ENCODE peak calls at places on chromosomes 16 and 17, in eight cellular contexts. P is left ventricle myocardium inferior, S is neural progenitor cell, F is lung, R is breast epithelium, V is stomach, Z is astrocyte, T is heart right ventricle. I is an unnamed sample.

GRCh38 chr16:9449597-9449996 is 358.2 kb downstream of the HAPSTR1 start:
- DNase-seq in P (no peak), S (no peak), F (no peak), R (no peak), V (no peak), Z (no peak), T (no peak), I (no peak)

GRCh38 chr17:37230633-37231032 is 145.2 kb upstream of the C17orf78 start:
- DNase-seq in P (no peak), S (no peak), F (no peak), R (no peak), V (no peak), Z (no peak), T (no peak), I (no peak)

GRCh38 chr17:75514299-75515228 is 773 bp downstream of the CASKIN2 start:
- DNase-seq in P (no peak), S (peak; percentile 68), F (peak; percentile 38), R (peak; percentile 89), V (no peak), Z (no peak), T (peak; percentile 42), I (peak; percentile 64)

GRCh38 chr17:76054112-76054476 is 18.2 kb downstream of the SRP68 start:
- DNase-seq in P (no peak), S (no peak), F (no peak), R (no peak), V (no peak), Z (peak; percentile 71), T (no peak), I (no peak)

GRCh38 chr17:34436607-34437006 is 73.6 kb upstream of the CCL1 start:
- DNase-seq in P (no peak), S (no peak), F (no peak), R (no peak), V (no peak), Z (no peak), T (no peak), I (no peak)

GRCh38 chr16:25691519-25692091 is at the start of gene HS3ST4:
- DNase-seq in P (no peak), S (peak; percentile 88), F (no peak), R (no peak), V (peak; percentile 43), Z (no peak), T (no peak), I (no peak)

GRCh38 chr17:9976283-9977009 is 71.4 kb upstream of the RCVRN start:
- DNase-seq in P (no peak), S (no peak), F (no peak), R (peak; percentile 35), V (no peak), Z (no peak), T (no peak), I (no peak)

GRCh38 chr17:9522074-9522473 is 53.5 kb downstream of the STX8 start:
- DNase-seq in P (no peak), S (peak; percentile 75), F (no peak), R (no peak), V (no peak), Z (peak; percentile 39), T (no peak), I (no peak)

GRCh38 chr17:43530303-43531081 is 15.6 kb downstream of the ETV4 start:
- DNase-seq in P (peak; percentile 63), S (peak; percentile 84), F (peak; percentile 79), R (no peak), V (peak; percentile 41), Z (peak; percentile 91), T (peak; percentile 60), I (peak; percentile 87)

GRCh38 chr17:71759422-71760060 is 361.3 kb upstream of the SOX9 start:
- DNase-seq in P (no peak), S (no peak), F (no peak), R (no peak), V (no peak), Z (peak; percentile 25), T (no peak), I (no peak)

GRCh38 chr17:72359274-72359673 is 238.5 kb downstream of the SOX9 start:
- DNase-seq in P (no peak), S (no peak), F (no peak), R (no peak), V (no peak), Z (no peak), T (no peak), I (no peak)

GRCh38 chr16:83330251-83330650 is 477.5 kb upstream of the HSBP1 start:
- DNase-seq in P (no peak), S (no peak), F (no peak), R (no peak), V (no peak), Z (no peak), T (no peak), I (no peak)

GRCh38 chr16:70399951-70400350 is 38.9 kb downstream of the ST3GAL2 start:
- DNase-seq in P (no peak), S (no peak), F (no peak), R (no peak), V (no peak), Z (no peak), T (no peak), I (no peak)

GRCh38 chr17:50949128-50950001 is 83.2 kb upstream of the TOB1 start:
- DNase-seq in P (no peak), S (no peak), F (no peak), R (no peak), V (no peak), Z (no peak), T (no peak), I (peak; percentile 66)

GRCh38 chr17:74260525-74260850 is 13.5 kb upstream of the DNAI2 start:
- DNase-seq in P (no peak), S (peak; percentile 60), F (no peak), R (no peak), V (no peak), Z (no peak), T (no peak), I (no peak)

GRCh38 chr16:86725401-86725800 is 147.1 kb downstream of the FOXL1 start:
- DNase-seq in P (no peak), S (no peak), F (no peak), R (no peak), V (no peak), Z (no peak), T (no peak), I (no peak)

GRCh38 chr17:19574956-19575355 is 41.3 kb downstream of the SLC47A1 start:
- DNase-seq in P (no peak), S (no peak), F (no peak), R (no peak), V (no peak), Z (no peak), T (no peak), I (no peak)

DNA sequence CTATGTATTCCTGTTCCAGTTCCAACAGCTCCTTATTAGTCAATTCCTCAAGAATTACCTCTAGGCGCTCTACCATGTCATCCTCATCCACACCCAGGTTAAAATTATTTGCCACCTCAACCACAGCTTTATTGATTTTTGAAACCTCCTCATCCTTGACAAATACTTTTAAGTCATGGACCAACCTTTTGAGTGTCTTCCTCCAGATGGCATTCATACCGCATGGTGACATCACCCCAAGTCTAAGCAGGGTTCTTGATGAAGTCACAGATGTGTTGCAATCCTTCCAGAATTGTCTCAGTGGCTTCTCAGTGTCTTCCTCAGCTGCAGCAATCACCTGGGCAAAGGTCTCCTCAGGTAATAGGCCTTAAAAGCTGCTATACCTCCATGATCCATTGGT is 40.1 kb downstream of the BCL7C start:
- DNase-seq in P (no peak), S (no peak), F (no peak), R (no peak), V (no peak), Z (no peak), T (no peak), I (no peak)
- H3K4me1 ChIP-seq in P (peaks cover 15% of the 10 kb centered on the region), S (no peaks in the 10 kb centered on the region), F (peaks cover 4% of the 10 kb centered on the region), R (no peaks in the 10 kb centered on the region), V (no peaks in the 10 kb centered on the region), Z (no peaks in the 10 kb centered on the region), T (no peaks in the 10 kb centered on the region), I (no peaks in the 10 kb centered on the region)

DNA sequence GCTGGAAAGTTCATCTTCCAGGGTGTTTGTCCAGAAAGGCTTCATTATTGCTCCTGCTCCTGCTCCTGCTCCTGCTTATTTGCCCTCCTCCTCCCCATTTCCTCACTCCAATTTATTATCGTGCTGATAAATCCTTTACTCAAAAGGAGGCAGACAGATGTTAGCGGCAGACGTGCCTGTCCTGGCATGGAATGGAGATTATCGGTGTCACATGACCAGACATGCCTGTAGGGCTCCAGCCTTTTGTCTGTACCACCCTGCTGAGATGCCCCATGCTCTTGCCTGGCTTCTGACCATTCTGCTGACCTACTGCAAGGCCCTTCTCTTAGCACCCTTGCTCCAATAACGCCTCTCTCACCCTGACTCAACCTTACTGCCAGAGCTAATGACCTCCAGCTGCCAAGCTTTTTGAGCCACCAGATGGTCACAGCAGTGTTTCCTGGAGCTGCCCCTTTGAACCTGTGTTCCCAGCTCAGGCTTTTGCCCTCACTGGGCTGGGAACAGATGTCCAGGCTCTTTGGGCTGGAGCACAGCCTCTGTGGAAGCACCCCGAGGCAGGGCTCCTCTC is 12.8 kb downstream of the DNAH9 start:
- DNase-seq in P (no peak), S (no peak), F (no peak), R (no peak), V (no peak), Z (no peak), T (no peak), I (no peak)
- TF ChIP-seq CTCF in P (no peak), S (no peak), F (no peak), R (no peak), V (no peak), Z (no peak), T (no peak), I (no peak)

GRCh38 chr16:67392301-67393059 is 818 bp downstream of the TPPP3 start:
- DNase-seq in P (no peak), S (no peak), F (no peak), R (no peak), V (no peak), Z (no peak), T (no peak), I (no peak)
- H3K4me3 ChIP-seq in P (peak overlapping the region; percentile 66), S (peak overlapping the region; percentile 33), F (peak overlapping the region; percentile 11), R (peak overlapping the region; percentile 42), V (peak overlapping the region; percentile 40), Z (peak overlapping the region; percentile 41), T (peak overlapping the region; percentile 48), I (peak overlapping the region; percentile 54)

GRCh38 chr17:66339563-66339962 is 37.1 kb downstream of the PRKCA start:
- DNase-seq in P (no peak), S (no peak), F (no peak), R (no peak), V (no peak), Z (no peak), T (no peak), I (no peak)

GRCh38 chr17:66338937-66339336 is 36.5 kb downstream of the PRKCA start:
- DNase-seq in P (no peak), S (no peak), F (no peak), R (no peak), V (no peak), Z (no peak), T (no peak), I (no peak)

GRCh38 chr17:66343531-66344078 is 41.2 kb downstream of the PRKCA start:
- DNase-seq in P (no peak), S (no peak), F (no peak), R (no peak), V (no peak), Z (no peak), T (no peak), I (no peak)

GRCh38 chr17:66340720-66341119 is 38.3 kb downstream of the PRKCA start:
- DNase-seq in P (no peak), S (no peak), F (no peak), R (no peak), V (no peak), Z (no peak), T (no peak), I (no peak)

DNA sequence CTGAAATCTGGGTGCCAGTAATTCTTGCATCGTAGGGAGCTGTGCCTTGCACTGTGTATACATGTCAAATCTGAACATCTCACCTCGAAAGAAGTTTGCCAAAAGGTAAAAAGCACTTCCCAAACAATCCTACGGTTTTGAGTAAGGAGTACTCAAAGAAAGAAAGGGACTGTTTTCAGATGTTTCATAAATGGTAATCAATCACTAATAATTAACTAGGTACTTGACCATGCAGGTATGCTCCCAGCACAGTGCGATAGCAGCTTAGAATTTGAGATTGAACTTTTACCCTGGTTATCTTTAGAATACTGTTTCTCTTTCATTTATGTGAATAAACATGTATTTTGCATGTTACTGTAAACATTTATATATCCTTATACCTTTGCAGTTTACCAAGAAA is 39.0 kb downstream of the PRKCA start:
- DNase-seq in P (no peak), S (no peak), F (no peak), R (no peak), V (no peak), Z (no peak), T (no peak), I (no peak)
- H3K4me1 ChIP-seq in P (peaks cover 41% of the 10 kb centered on the region), S (no peaks in the 10 kb centered on the region), F (peaks cover 22% of the 10 kb centered on the region), R (no peaks in the 10 kb centered on the region), V (peaks cover 22% of the 10 kb centered on the region), Z (no peaks in the 10 kb centered on the region), T (peaks cover 4% of the 10 kb centered on the region), I (no peaks in the 10 kb centered on the region)

I was measured in heart left ventricle.